ENCODE peak calls at places on chromosomes 13 and 19, in seven cellular contexts. N is A549; A is heart left ventricle; S is OCI-LY7; G is CD4-positive, alpha-beta memory T cell; V is left ventricle myocardium inferior; C is IMR-90. F is an unnamed sample. For H3K4me1, the result is how much of the 10 kb centered on the place peaks cover.

GRCh38 chr13:59721889-59722579 is 441.7 kb downstream of the DIAPH3 start:
- DNase-seq in N (no peak), A (no peak), S (no peak), G (no peak), V (no peak), C (no peak), F (no peak)

GRCh38 chr13:93814658-93815057 is 588.1 kb downstream of the GPC6 start:
- DNase-seq in N (no peak), A (no peak), S (no peak), G (no peak), V (no peak), C (no peak), F (no peak)

GRCh38 chr13:73482556-73482955 is 423.8 kb downstream of the KLF5 start:
- DNase-seq in N (no peak), A (no peak), S (no peak), G (no peak), V (no peak), C (no peak), F (no peak)

GRCh38 chr19:20278342-20278741 is 111.3 kb downstream of the ZNF486 start:
- DNase-seq in N (no peak), A (no peak), S (no peak), G (no peak), V (no peak), C (no peak), F (no peak)

GRCh38 chr13:105193026-105193425 is 1342.4 kb downstream of the EFNB2 start:
- DNase-seq in N (no peak), A (no peak), S (no peak), G (no peak), V (no peak), C (no peak), F (no peak)

GRCh38 chr19:43300206-43300605 is 30.9 kb upstream of the PSG9 start:
- DNase-seq in N (no peak), A (no peak), S (no peak), G (no peak), V (no peak), C (no peak), F (no peak)

GRCh38 chr19:2244486-2244885 is 4.6 kb upstream of the AMH start:
- DNase-seq in N (no peak), A (no peak), S (no peak), G (no peak), V (no peak), C (no peak), F (no peak)

GRCh38 chr19:798415-799075 is 1.3 kb downstream of the PTBP1 start:
- DNase-seq in N (no peak), A (peak), S (peak), G (peak), V (no peak), C (no peak), F (peak)

GRCh38 chr19:1873524-1874473 is 10.4 kb upstream of the KLF16 start:
- DNase-seq in N (no peak), A (peak), S (no peak), G (no peak), V (peak), C (no peak), F (peak)

GRCh38 chr13:32737111-32737571 is 150.9 kb downstream of the PDS5B start:
- DNase-seq in N (no peak), A (no peak), S (peak), G (peak), V (no peak), C (no peak), F (no peak)

GRCh38 chr19:2887391-2887914 is 13.3 kb upstream of the ZNF57 start:
- DNase-seq in N (peak), A (no peak), S (peak), G (peak), V (no peak), C (peak), F (no peak)

GRCh38 chr19:28632357-28633076 is 580.4 kb downstream of the UQCRFS1 start:
- DNase-seq in N (no peak), A (no peak), S (peak), G (no peak), V (no peak), C (no peak), F (no peak)

GRCh38 chr19:6671960-6672359 is 2.0 kb upstream of the TNFSF14 start:
- DNase-seq in N (no peak), A (no peak), S (no peak), G (no peak), V (no peak), C (no peak), F (no peak)

GRCh38 chr13:91537376-91537775 is 139.0 kb downstream of the GPC5 start:
- DNase-seq in N (no peak), A (no peak), S (no peak), G (no peak), V (no peak), C (no peak), F (no peak)

GRCh38 chr19:6773323-6773931 is 919 bp downstream of the VAV1 start:
- DNase-seq in N (no peak), A (no peak), S (peak), G (peak), V (peak), C (no peak), F (peak)

GRCh38 chr19:12597594-12597993 is 13.0 kb downstream of the ZNF490 start:
- DNase-seq in N (no peak), A (no peak), S (no peak), G (no peak), V (no peak), C (no peak), F (no peak)

GRCh38 chr19:1064661-1065605 is 2.0 kb upstream of the ARHGAP45 start:
- DNase-seq in N (peak), A (peak), S (peak), G (peak), V (peak), C (peak), F (peak)

GRCh38 chr19:19499272-19499995 is 15.9 kb downstream of the TSSK6 start:
- DNase-seq in N (no peak), A (no peak), S (no peak), G (no peak), V (no peak), C (no peak), F (no peak)

GRCh38 chr13:110506396-110506795 is 55.1 kb downstream of the RAB20 start:
- DNase-seq in N (no peak), A (no peak), S (no peak), G (no peak), V (no peak), C (no peak), F (peak)

GRCh38 chr19:11378319-11379189 is 4.1 kb downstream of the SWSAP1 start:
- DNase-seq in N (peak), A (no peak), S (peak), G (no peak), V (peak), C (peak), F (peak)

GRCh38 chr13:100497394-100497793 is 91.2 kb downstream of the GGACT start:
- DNase-seq in N (no peak), A (no peak), S (no peak), G (no peak), V (no peak), C (peak), F (no peak)

GRCh38 chr13:33150146-33150545 is 133.9 kb downstream of the KL start:
- DNase-seq in N (no peak), A (no peak), S (no peak), G (no peak), V (no peak), C (peak), F (no peak)

GRCh38 chr13:100304241-100304640 is 215.3 kb downstream of the PCCA start:
- DNase-seq in N (no peak), A (no peak), S (no peak), G (no peak), V (no peak), C (no peak), F (no peak)

GRCh38 chr13:54210397-54211050 is 1181.9 kb downstream of the OLFM4 start:
- DNase-seq in N (no peak), A (no peak), S (no peak), G (no peak), V (no peak), C (no peak), F (no peak)

GRCh38 chr13:70253834-70254233 is 145.6 kb upstream of the KLHL1 start:
- DNase-seq in N (no peak), A (no peak), S (no peak), G (no peak), V (no peak), C (no peak), F (no peak)

GRCh38 chr13:24040835-24041234 is 119.7 kb upstream of the SPATA13 start:
- DNase-seq in N (no peak), A (no peak), S (no peak), G (no peak), V (no peak), C (no peak), F (no peak)

GRCh38 chr13:44117351-44117750 is 237.6 kb downstream of the LACC1 start:
- DNase-seq in N (no peak), A (no peak), S (peak), G (no peak), V (no peak), C (peak), F (no peak)

GRCh38 chr13:78655906-78656305 is 3.0 kb downstream of the OBI1 start:
- DNase-seq in N (no peak), A (no peak), S (no peak), G (no peak), V (no peak), C (no peak), F (no peak)

GRCh38 chr13:73411067-73411809 is 352.4 kb downstream of the KLF5 start:
- DNase-seq in N (peak), A (no peak), S (no peak), G (no peak), V (no peak), C (peak), F (no peak)

GRCh38 chr13:48156466-48156865 is 61.6 kb upstream of the MED4 start:
- DNase-seq in N (no peak), A (no peak), S (peak), G (peak), V (no peak), C (no peak), F (peak)

GRCh38 chr19:12937243-12938053 is 961 bp upstream of the CALR start:
- DNase-seq in N (peak), A (no peak), S (peak), G (no peak), V (no peak), C (no peak), F (no peak)

GRCh38 chr13:110471156-110471832 is 90.2 kb downstream of the RAB20 start:
- DNase-seq in N (no peak), A (no peak), S (no peak), G (no peak), V (no peak), C (no peak), F (no peak)

GRCh38 chr13:76708138-76708537 is 178.1 kb downstream of the KCTD12 start:
- DNase-seq in N (no peak), A (no peak), S (no peak), G (no peak), V (peak), C (no peak), F (no peak)

GRCh38 chr13:85655040-85655439 is 144.2 kb downstream of the SLITRK6 start:
- DNase-seq in N (no peak), A (no peak), S (no peak), G (no peak), V (no peak), C (no peak), F (no peak)

GRCh38 chr13:101398920-101399319 is 17.4 kb downstream of the NALCN start:
- DNase-seq in N (no peak), A (no peak), S (no peak), G (no peak), V (no peak), C (peak), F (no peak)

GRCh38 chr13:59447846-59448620 is 715.7 kb downstream of the DIAPH3 start:
- DNase-seq in N (no peak), A (no peak), S (no peak), G (no peak), V (no peak), C (peak), F (no peak)

GRCh38 chr19:55520691-55521292 is 16.1 kb downstream of the SBK2 start:
- DNase-seq in N (no peak), A (no peak), S (no peak), G (no peak), V (no peak), C (no peak), F (no peak)

GRCh38 chr13:79645569-79645968 is 164.6 kb downstream of the NDFIP2 start:
- DNase-seq in N (no peak), A (no peak), S (no peak), G (no peak), V (no peak), C (no peak), F (no peak)

GRCh38 chr19:6800991-6801396 is 28.5 kb downstream of the VAV1 start:
- DNase-seq in N (peak), A (no peak), S (peak), G (no peak), V (no peak), C (peak), F (no peak)

GRCh38 chr19:45955905-45956608 is 17.6 kb downstream of the NOVA2 start:
- DNase-seq in N (peak), A (peak), S (no peak), G (no peak), V (peak), C (peak), F (no peak)
- H3K4me1 ChIP-seq in N (under half), A (under half), S (under half), G (under half), V (half or more), C (under half), F (under half)

GRCh38 chr19:45641274-45642105 is 2.3 kb upstream of the EML2 start:
- DNase-seq in N (peak), A (peak), S (peak), G (peak), V (peak), C (peak), F (peak)

GRCh38 chr19:45643927-45644771 is 5.0 kb upstream of the EML2 start:
- DNase-seq in N (no peak), A (no peak), S (no peak), G (no peak), V (no peak), C (no peak), F (no peak)

GRCh38 chr19:45640849-45641273 is 1.7 kb upstream of the EML2 start:
- DNase-seq in N (no peak), A (no peak), S (no peak), G (no peak), V (no peak), C (no peak), F (no peak)

GRCh38 chr19:45645068-45645630 is 6.0 kb upstream of the EML2 start:
- DNase-seq in N (no peak), A (no peak), S (no peak), G (no peak), V (no peak), C (no peak), F (no peak)

GRCh38 chr19:45643024-45643926 is 4.1 kb upstream of the EML2 start:
- DNase-seq in N (peak), A (peak), S (peak), G (peak), V (peak), C (peak), F (peak)
- H3K4me3 ChIP-seq in N (peak), A (no peak), S (peak), G (no peak), V (peak), C (no peak), F (no peak)

DNA sequence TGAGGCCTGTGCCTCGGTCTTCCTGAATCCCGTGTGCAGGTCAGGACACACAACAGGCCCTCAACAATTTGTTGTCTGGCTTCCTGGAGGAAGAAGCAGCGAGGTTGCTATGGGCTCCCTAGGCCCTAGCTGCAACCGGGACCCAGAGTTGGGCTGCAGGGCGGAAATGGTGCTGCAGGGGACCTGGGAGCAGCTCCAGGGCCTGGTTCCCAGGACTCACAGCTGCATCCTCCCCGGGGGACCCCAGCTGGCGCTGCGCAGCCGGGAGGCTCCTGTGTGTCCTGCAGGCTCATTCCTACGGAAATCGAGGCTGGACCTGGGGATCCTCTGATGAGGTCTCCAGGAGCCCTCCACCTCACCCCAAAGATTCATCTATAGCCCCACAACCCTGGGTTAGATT is 986 bp upstream of the TNFAIP8L1 start:
- DNase-seq in N (no peak), A (peak), S (no peak), G (no peak), V (peak), C (no peak), F (peak)
- H3K4me1 ChIP-seq in N (under half), A (under half), S (under half), G (under half), V (half or more), C (under half), F (under half)

DNA sequence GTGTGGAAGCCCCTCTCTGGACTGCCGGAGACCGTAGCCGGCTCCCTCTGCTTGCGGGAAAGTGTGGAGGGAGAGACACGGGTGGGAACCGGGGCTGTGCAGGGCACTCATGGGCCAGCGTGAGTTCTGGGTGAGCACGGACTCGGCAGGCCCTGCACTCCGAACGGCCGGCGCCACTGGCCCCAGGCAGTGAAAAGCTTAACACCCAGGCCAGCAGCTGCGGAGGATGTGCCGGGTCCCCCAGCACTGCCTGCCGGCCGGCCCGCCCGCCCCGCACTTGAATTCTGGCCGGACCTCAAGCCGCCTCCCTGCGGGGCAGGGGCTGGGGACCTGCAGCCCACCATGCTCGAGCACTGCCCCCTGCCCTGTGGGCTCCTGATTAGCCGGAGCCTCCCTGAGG is 147.0 kb downstream of the FGF9 start:
- DNase-seq in N (no peak), A (no peak), S (no peak), G (no peak), V (no peak), C (no peak), F (no peak)
- H3K4me3 ChIP-seq in N (no peak), A (no peak), S (no peak), G (no peak), V (no peak), C (no peak), F (no peak)

GRCh38 chr19:8212916-8213315 is 3.7 kb downstream of the CERS4 start:
- DNase-seq in N (no peak), A (no peak), S (no peak), G (no peak), V (no peak), C (no peak), F (no peak)
- H3K4me1 ChIP-seq in N (under half), A (under half), S (half or more), G (under half), V (under half), C (under half), F (under half)

GRCh38 chr19:48696353-48697010 is 711 bp downstream of the FUT2 start:
- DNase-seq in N (no peak), A (no peak), S (no peak), G (no peak), V (no peak), C (no peak), F (peak)
- H3K4me3 ChIP-seq in N (no peak), A (no peak), S (no peak), G (no peak), V (peak), C (no peak), F (peak)